ENCODE peak calls at places on chromosomes 4 and X, in four cellular contexts. K, L, S and Z are unnamed samples.

GRCh38 chrX:31837445-31837844 is 765.6 kb upstream of the FTHL17 start:
- DNase-seq in K (no peak), L (no peak), S (no peak), Z (no peak)

GRCh38 chrX:43581167-43581566 is 74.9 kb upstream of the MAOA start:
- DNase-seq in L (no peak), K (no peak), S (no peak), Z (peak)

GRCh38 chr4:25578431-25578830 is 77.2 kb upstream of the SLC34A2 start:
- DNase-seq in S (no peak), L (no peak), K (no peak), Z (no peak)

GRCh38 chr4:135201081-135201480 is 999.5 kb upstream of the PABPC4L start:
- DNase-seq in K (no peak), L (no peak), S (no peak), Z (no peak)

GRCh38 chr4:112552668-112553067 is 36.7 kb upstream of the NEUROG2 start:
- DNase-seq in S (peak), K (no peak), L (no peak), Z (peak)

GRCh38 chr4:110493521-110493920 is 17.6 kb downstream of the ENPEP start:
- DNase-seq in L (no peak), S (no peak), K (no peak), Z (no peak)

GRCh38 chrX:7120578-7121219 is 26.8 kb upstream of the STS start:
- DNase-seq in K (no peak), S (no peak), L (no peak), Z (no peak)

GRCh38 chrX:69318651-69319305 is 153.5 kb upstream of the PJA1 start:
- DNase-seq in L (no peak), S (no peak), K (peak), Z (no peak)

GRCh38 chrX:40176256-40176978 is 78.7 kb upstream of the BCOR start:
- DNase-seq in K (peak), L (no peak), S (no peak), Z (no peak)

GRCh38 chr4:42786350-42787070 is 106.0 kb upstream of the GRXCR1 start:
- DNase-seq in S (no peak), L (no peak), K (no peak), Z (no peak)

GRCh38 chr4:141080668-141081067 is 52.6 kb downstream of the RNF150 start:
- DNase-seq in L (no peak), S (no peak), K (no peak), Z (no peak)

GRCh38 chr4:87042986-87043820 is 108.4 kb downstream of the AFF1 start:
- DNase-seq in K (no peak), L (no peak), S (no peak), Z (no peak)

GRCh38 chrX:39969099-39969825 is 128.5 kb downstream of the BCOR start:
- DNase-seq in K (no peak), S (no peak), L (no peak), Z (no peak)

GRCh38 chr4:86035688-86036087 is 324.2 kb downstream of the MAPK10 start:
- DNase-seq in S (no peak), L (no peak), K (no peak), Z (no peak)

GRCh38 chr4:3505231-3505630 is 27.0 kb downstream of the LRPAP1 start:
- DNase-seq in L (no peak), S (no peak), K (no peak), Z (no peak)

GRCh38 chr4:74768857-74769525 is 25.3 kb downstream of the BTC start:
- DNase-seq in S (no peak), K (peak), L (no peak), Z (peak)

GRCh38 chr4:87270144-87270543 is 49.7 kb upstream of the KLHL8 start:
- DNase-seq in K (no peak), S (peak), L (no peak), Z (no peak)

DNA sequence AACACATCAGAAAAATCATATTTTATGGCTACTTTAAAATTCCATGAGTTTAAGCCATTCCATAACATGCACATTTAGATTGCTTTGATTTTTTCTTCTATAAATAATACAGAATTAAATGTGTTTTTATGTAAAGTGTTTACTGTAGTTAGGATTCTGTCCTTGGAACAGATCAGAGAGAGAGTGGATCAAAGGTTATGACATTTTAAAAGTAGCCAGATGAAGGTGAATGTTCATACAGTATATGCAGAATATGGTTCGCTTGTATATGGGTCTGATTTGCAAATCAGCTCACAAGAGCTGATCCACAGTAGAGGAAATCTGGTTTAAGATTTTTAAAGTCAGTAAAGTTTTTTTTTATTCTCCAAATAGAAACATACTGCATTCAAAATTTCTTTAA is 7.2 kb upstream of the PALLD start:
- DNase-seq in S (no peak), L (no peak), K (no peak), Z (no peak)
- H3K27ac ChIP-seq in S (no peak), L (no peak), K (no peak), Z (no peak)

GRCh38 chr4:79209822-79210635 is 115.8 kb downstream of the NAA11 start:
- DNase-seq in S (no peak), K (no peak), L (no peak), Z (no peak)
- H3K27ac ChIP-seq in S (no peak), K (no peak), L (no peak), Z (peak)

DNA sequence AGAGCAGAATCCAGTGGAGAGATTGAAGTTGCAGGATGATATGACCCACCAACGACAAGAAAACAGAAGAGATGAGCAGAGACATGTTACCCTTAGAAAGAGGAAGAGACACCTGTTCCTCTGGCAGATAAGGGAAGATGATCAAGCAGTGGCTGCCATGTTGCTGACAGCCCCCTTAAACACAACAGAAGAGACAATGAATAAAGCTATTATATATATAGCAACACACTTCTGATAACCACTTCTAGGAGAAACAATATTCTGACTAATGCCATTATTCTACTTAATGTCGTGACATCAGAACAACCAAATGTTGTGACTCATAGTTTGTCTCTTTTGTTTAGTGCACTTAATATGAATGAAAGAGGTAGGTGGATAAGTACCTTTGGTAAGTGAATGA is 44.9 kb downstream of the SH3RF1 start:
- DNase-seq in L (no peak), K (no peak), S (no peak), Z (peak)
- H3K27ac ChIP-seq in L (no peak), K (peak), S (peak), Z (peak)

DNA sequence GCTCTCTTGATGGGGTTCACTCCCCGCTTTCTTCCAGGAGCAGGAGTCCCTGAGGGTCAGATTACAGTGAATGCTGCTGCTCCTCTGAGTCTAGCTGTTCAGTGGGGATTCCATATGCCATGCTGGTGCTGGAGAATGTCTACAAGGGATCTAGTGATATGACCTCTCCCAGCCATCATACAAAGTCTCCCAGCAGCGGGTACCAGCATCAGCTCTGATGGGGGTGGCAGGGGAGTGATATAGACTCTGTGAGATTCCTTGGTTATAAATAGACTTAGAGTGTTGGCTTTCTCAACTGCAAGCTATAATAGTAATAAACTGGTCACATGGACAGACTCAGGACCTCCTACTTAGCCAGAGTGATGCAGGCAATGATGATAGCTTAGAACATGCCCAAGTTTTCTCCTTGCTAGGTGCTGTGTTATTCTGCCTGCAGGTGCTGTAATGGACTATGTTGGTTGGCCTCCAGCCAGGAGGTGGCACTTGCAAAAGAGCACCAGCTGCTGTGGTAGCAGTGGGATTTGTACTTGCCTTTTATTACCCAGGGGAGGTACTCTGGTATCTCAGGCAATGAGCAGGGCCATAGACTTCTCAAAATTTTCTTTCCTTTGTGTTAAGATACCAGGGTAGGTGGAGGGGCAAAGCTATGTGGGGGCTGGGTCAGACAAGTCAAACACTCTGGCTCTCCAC is 202.9 kb downstream of the CHIC1 start:
- DNase-seq in S (no peak), L (no peak), K (no peak), Z (no peak)
- H3K27ac ChIP-seq in S (no peak), L (no peak), K (no peak), Z (no peak)